ENCODE peak calls at places on chromosomes 4 and X, in eight cellular contexts. F is endothelial cell of umbilical vein, S is hepatocyte, Z is K562, V is PC-3, O is neural progenitor cell, G is fibroblast of lung, X is HCT116. D is an unnamed sample. For H3K9me3 and H4K20me1, the result is how much of the 10 kb centered on the place peaks cover.

GRCh38 chr4:39498724-39499014 is 28.6 kb downstream of the UGDH start:
- DNase-seq in F (no peak), G (no peak), S (no peak), O (no peak), Z (no peak), X (no peak), V (no peak), D (no peak)

GRCh38 chr4:99025506-99025905 is 30.0 kb downstream of the METAP1 start:
- DNase-seq in Z (no peak), V (no peak), O (no peak), S (no peak), G (no peak), F (no peak), X (no peak), D (no peak)

GRCh38 chr4:16858275-16858752 is 40.1 kb downstream of the LDB2 start:
- DNase-seq in Z (no peak), S (no peak), F (peak), X (no peak), V (peak), O (no peak), G (peak), D (peak)

GRCh38 chrX:23887448-23887847 is 20.3 kb downstream of the APOO start:
- DNase-seq in F (no peak), X (no peak), S (no peak), G (no peak), O (no peak), Z (no peak), V (no peak), D (no peak)

GRCh38 chr4:2755821-2756690 is at the start of gene TNIP2:
- DNase-seq in F (peak), S (peak), Z (peak), V (peak), G (peak), X (no peak), O (peak), D (peak)

GRCh38 chr4:146520894-146521542 is 722 bp downstream of the SLC10A7 start:
- DNase-seq in F (peak), S (peak), O (peak), Z (peak), X (no peak), G (peak), V (peak), D (peak)

GRCh38 chr4:158172558-158173258 is at the start of gene GASK1B:
- DNase-seq in G (peak), O (peak), V (peak), S (peak), X (peak), Z (peak), F (peak), D (peak)

GRCh38 chr4:3851211-3851610 is 85.0 kb downstream of the ADRA2C start:
- DNase-seq in X (no peak), S (no peak), G (peak), V (no peak), O (peak), F (no peak), Z (no peak), D (peak)

GRCh38 chrX:9746148-9746880 is 19.3 kb downstream of the GPR143 start:
- DNase-seq in S (no peak), O (peak), F (peak), Z (no peak), X (no peak), G (peak), V (peak), D (peak)

GRCh38 chrX:27336466-27337091 is 126.6 kb downstream of the PPP4R3C start:
- DNase-seq in V (peak), O (peak), Z (peak), G (no peak), S (peak), F (peak), X (peak), D (peak)

GRCh38 chrX:64447207-64447606 is 52.0 kb upstream of the MTMR8 start:
- DNase-seq in Z (no peak), X (no peak), G (no peak), S (no peak), F (no peak), O (no peak), V (no peak), D (no peak)

GRCh38 chr4:8560265-8561047 is 19.7 kb upstream of the GPR78 start:
- DNase-seq in G (no peak), V (peak), F (no peak), O (no peak), Z (no peak), X (no peak), S (peak), D (peak)

GRCh38 chr4:112075129-112075753 is 70.0 kb upstream of the FAM241A start:
- DNase-seq in O (peak), F (peak), S (peak), G (peak), X (peak), Z (peak), V (peak), D (peak)

GRCh38 chr4:154399259-154399974 is 92.2 kb downstream of the DCHS2 start:
- DNase-seq in G (no peak), V (peak), F (no peak), S (peak), O (peak), X (no peak), Z (peak), D (peak)

GRCh38 chrX:23861215-23861896 is 46.4 kb downstream of the APOO start:
- DNase-seq in O (no peak), Z (no peak), F (no peak), X (no peak), V (no peak), G (no peak), S (no peak), D (no peak)

GRCh38 chr4:87165886-87166285 is 54.5 kb downstream of the KLHL8 start:
- DNase-seq in S (peak), X (no peak), O (no peak), Z (no peak), F (no peak), V (no peak), G (no peak), D (no peak)

GRCh38 chrX:124223524-124223923 is 108.9 kb upstream of the TEX13D start:
- DNase-seq in X (no peak), F (no peak), Z (peak), G (no peak), S (no peak), V (no peak), O (peak), D (no peak)

GRCh38 chr4:41125558-41126311 is 88.6 kb downstream of the APBB2 start:
- DNase-seq in X (no peak), V (no peak), S (no peak), G (no peak), F (no peak), O (no peak), Z (no peak), D (no peak)

GRCh38 chr4:22634541-22635181 is 58.1 kb upstream of the GBA3 start:
- DNase-seq in S (no peak), X (no peak), F (no peak), O (no peak), V (no peak), G (no peak), Z (no peak), D (peak)

GRCh38 chr4:52838729-52839722 is 23.1 kb upstream of the RASL11B start:
- DNase-seq in V (no peak), X (no peak), F (no peak), G (no peak), Z (no peak), S (no peak), O (no peak), D (no peak)

GRCh38 chrX:119228506-119229290 is 7.4 kb upstream of the PGRMC1 start:
- DNase-seq in F (peak), O (no peak), V (peak), X (no peak), Z (no peak), S (peak), G (peak), D (peak)

GRCh38 chrX:129433461-129433860 is 89.8 kb downstream of the SMARCA1 start:
- DNase-seq in Z (no peak), V (no peak), F (no peak), O (no peak), X (no peak), G (no peak), S (no peak), D (no peak)

GRCh38 chr4:30719363-30720020 is 677 bp upstream of the PCDH7 start:
- DNase-seq in V (peak), O (peak), Z (no peak), S (peak), X (no peak), F (peak), G (peak), D (peak)

GRCh38 chr4:125187621-125188176 is 127.1 kb upstream of the FAT4 start:
- DNase-seq in X (no peak), S (no peak), O (no peak), Z (no peak), G (peak), F (peak), V (peak), D (peak)

GRCh38 chrX:37871626-37872302 is 24.4 kb upstream of the DYNLT3 start:
- DNase-seq in F (peak), G (peak), S (peak), O (no peak), V (peak), X (peak), Z (peak), D (peak)

GRCh38 chr4:85644061-85644460 is 169.1 kb downstream of the ARHGAP24 start:
- DNase-seq in Z (no peak), G (no peak), F (no peak), V (no peak), O (no peak), S (no peak), X (no peak), D (no peak)

GRCh38 chr4:10677796-10678497 is 6.6 kb downstream of the CLNK start:
- DNase-seq in Z (no peak), X (no peak), V (no peak), G (no peak), F (no peak), S (no peak), O (no peak), D (no peak)

GRCh38 chr4:129064717-129065116 is 28.6 kb downstream of the SCLT1 start:
- DNase-seq in S (no peak), F (no peak), O (no peak), V (peak), X (no peak), G (peak), Z (no peak), D (peak)
- H3K9me3 ChIP-seq in S (under half), F (under half), O (under half), V (under half), X (under half), G (under half), Z (under half), D (under half)

GRCh38 chrX:11667286-11667685 is 1.6 kb upstream of the ARHGAP6 start:
- DNase-seq in G (no peak), X (no peak), V (no peak), Z (no peak), S (no peak), F (no peak), O (no peak), D (no peak)

GRCh38 chrX:11665144-11666040 is at the start of gene ARHGAP6:
- DNase-seq in Z (no peak), S (peak), X (no peak), O (peak), V (peak), F (peak), G (peak), D (peak)

GRCh38 chrX:11663875-11664210 is 1.9 kb downstream of the ARHGAP6 start:
- DNase-seq in O (peak), G (no peak), F (no peak), X (no peak), V (no peak), S (peak), Z (no peak), D (no peak)

GRCh38 chrX:11664211-11664888 is 1.4 kb downstream of the ARHGAP6 start:
- DNase-seq in Z (no peak), S (peak), F (no peak), V (no peak), G (peak), O (peak), X (no peak), D (peak)

DNA sequence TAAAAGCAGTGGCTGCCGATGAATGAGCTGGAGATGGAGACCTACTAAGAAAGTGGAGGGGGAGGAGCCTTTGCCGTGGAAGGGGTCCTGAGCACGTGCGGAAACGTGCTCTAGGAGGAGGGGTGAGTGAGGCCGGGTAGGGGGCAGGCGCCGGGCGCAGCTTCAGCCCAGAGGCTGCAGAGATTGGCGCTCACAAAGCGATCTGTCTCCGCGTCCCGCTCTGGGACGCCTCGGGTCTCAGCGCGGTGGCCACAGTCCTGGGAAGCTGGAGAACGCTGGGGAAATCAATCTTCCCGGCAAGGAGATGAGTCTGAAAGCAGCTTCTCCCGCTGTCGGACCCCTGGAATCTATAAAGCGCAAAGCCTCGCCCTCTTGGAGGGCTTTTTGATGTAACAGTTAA is 460 bp upstream of the ARHGAP6 start:
- DNase-seq in F (no peak), V (no peak), Z (no peak), S (peak), G (no peak), O (peak), X (no peak), D (peak)
- H3K4me2 ChIP-seq in F (no peak), V (no peak), Z (no peak), S (peak), G (peak), O (peak), X (no peak), D (peak)

DNA sequence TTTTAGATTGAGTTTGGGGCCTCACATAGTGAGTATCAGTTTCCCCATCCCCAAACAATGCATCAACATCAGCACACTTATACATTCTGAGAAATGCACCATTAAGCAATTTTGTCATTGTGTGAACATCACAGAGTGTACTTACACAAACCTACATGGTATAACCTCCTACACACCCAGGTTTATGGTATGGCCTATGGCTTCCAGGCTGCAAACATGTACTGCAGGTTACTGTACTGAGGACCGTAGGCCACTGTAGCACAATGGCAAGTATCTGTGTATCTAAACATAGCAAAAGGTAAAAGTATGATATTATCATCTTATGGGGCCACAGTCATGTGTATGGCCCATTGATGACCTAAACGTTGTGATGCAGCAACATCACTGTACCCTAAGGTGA is 7.7 kb downstream of the IRF2 start:
- DNase-seq in Z (no peak), X (no peak), S (no peak), F (no peak), V (no peak), G (no peak), O (no peak), D (no peak)
- H4K20me1 ChIP-seq in Z (under half), X (under half), S (under half), F (under half), V (under half), G (under half), O (under half), D (under half)

GRCh38 chr4:127309360-127310095 is 323.2 kb upstream of the INTU start:
- DNase-seq in O (no peak), X (peak), V (no peak), S (no peak), F (no peak), Z (no peak), G (peak), D (peak)
- H3K9me3 ChIP-seq in O (under half), X (under half), V (under half), S (under half), F (under half), Z (under half), G (under half), D (under half)

GRCh38 chr4:174869334-174869733 is 40.3 kb upstream of the GLRA3 start:
- DNase-seq in F (no peak), Z (no peak), X (no peak), S (no peak), O (no peak), G (no peak), V (peak), D (no peak)
- H3K4me2 ChIP-seq in F (no peak), Z (no peak), X (no peak), S (no peak), O (no peak), G (no peak), V (peak), D (no peak)

DNA sequence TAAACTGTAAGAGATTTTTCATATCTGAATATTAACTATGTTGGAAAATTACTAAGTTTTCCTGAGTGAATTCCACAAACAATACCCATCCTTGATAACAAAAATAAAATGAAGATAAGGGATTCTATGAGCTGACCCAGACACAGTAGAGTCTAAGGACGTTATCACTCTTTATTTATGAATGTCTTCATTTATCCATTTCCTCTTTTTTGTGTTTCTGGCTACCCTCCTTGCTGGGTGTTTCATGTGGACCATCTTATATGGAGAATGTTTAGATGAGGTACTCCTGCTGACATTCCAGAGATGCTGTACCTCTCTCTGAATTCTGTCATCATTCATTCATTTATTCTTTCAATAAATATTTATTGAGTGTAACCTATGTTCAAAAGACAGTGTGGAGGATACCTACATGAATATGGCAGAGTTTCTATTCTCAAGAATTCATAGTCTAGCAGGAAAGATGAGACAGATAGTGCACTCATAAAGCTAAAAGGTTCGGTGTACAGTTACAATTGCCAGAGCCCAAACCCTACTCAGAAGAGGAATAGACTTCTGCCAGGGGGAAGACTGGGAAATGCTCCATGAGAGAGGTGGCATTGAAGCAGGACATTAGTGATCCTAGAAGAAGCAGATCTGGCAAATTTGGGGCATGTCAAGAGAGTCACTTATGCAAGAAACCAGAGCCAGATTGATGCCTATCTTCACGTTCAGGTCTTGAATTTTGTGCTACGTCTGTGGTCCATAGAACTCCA is 195.8 kb downstream of the MAML3 start:
- DNase-seq in Z (no peak), S (no peak), O (no peak), G (no peak), F (no peak), V (no peak), X (no peak), D (no peak)
- H4K20me1 ChIP-seq in Z (under half), S (under half), O (under half), G (under half), F (under half), V (under half), X (under half), D (under half)

GRCh38 chr4:4960574-4960973 is 58.7 kb downstream of the CYTL1 start:
- DNase-seq in S (no peak), X (no peak), V (no peak), G (no peak), F (no peak), O (no peak), Z (no peak), D (no peak)

GRCh38 chr4:4962928-4963327 is 56.3 kb downstream of the CYTL1 start:
- DNase-seq in O (no peak), V (no peak), S (no peak), G (no peak), F (no peak), X (no peak), Z (no peak), D (no peak)

DNA sequence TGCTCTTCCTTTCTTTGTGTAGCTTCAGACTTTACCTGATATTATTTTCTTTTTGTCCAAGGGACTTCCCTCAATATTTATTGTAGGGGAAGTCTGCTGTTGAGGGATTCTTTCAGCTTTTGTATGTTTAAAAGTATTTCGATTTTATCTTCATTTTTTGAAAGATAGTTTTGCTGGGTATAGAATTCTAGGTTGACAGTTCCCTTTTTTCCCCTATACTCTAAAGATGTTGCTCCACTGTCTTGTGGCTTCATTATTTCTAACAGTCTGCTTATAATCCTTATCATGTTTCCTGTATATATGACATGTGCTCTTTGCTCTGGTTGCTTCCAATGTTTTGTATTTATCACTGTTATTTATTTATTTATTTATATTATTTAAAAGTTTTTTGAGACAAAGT is 57.3 kb downstream of the CYTL1 start:
- DNase-seq in S (no peak), V (no peak), G (no peak), X (no peak), O (no peak), F (no peak), Z (no peak), D (no peak)
- H3K9me3 ChIP-seq in S (under half), V (under half), G (under half), X (under half), O (under half), F (under half), Z (under half), D (under half)

DNA sequence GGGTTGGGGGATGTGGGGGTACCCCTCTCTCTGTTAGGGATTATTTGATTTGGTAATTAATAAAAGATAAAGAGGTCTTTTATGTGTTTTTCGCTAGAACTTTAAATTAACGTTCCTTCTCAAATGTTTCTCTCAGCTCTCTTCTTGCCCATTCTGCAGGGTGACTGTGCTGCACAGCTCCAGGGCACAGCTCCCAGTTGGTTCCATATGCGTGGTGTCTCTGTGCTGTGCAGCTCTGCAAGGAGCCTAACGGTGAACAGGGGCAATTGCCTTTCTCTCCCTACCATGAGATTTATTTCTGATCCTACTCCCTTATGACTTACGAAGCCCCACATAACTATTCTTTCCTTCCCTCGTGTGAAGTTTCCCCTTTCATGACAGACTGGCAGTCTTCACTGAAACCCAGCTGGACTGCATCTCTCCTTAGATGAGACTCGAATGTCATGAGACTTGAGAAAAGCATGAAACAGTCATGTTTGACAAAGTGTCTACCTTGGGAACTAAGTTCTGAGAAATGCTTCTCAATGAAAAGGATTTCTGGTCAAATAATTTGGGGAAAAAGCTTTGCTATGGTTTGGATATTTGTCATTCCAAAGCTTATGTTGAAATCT is 50.2 kb upstream of the SPRY1 start:
- DNase-seq in V (no peak), S (no peak), X (no peak), Z (no peak), O (no peak), G (no peak), F (no peak), D (no peak)
- H3K4me2 ChIP-seq in V (no peak), S (no peak), X (no peak), Z (no peak), O (no peak), G (no peak), F (no peak), D (no peak)